ENCODE peak calls at places on chromosomes 12 and 14, in eight cellular contexts. One of them, this sample, is unnamed.

GRCh38 chr12:113880337-113880736 is 85.8 kb downstream of the RBM19 start:
- DNase-seq in astrocyte of the hippocampus: no peak
- DNase-seq in WTC11: no peak
- DNase-seq in heart left ventricle: no peak
- DNase-seq in NCI-H460: no peak
- DNase-seq in CD4-positive, alpha-beta T cell: no peak
- DNase-seq in amygdala: no peak
- DNase-seq in A549: no peak
- DNase-seq in this sample: no peak

GRCh38 chr12:27177716-27178115 is 66.4 kb upstream of the STK38L start:
- DNase-seq in WTC11: no peak
- DNase-seq in astrocyte of the hippocampus: peak; percentile 72
- DNase-seq in heart left ventricle: no peak
- DNase-seq in A549: peak; percentile 74
- DNase-seq in amygdala: no peak
- DNase-seq in CD4-positive, alpha-beta T cell: no peak
- DNase-seq in NCI-H460: peak; percentile 18
- DNase-seq in this sample: no peak

GRCh38 chr12:14514154-14514842 is 53.4 kb downstream of the PLBD1 start:
- DNase-seq in CD4-positive, alpha-beta T cell: no peak
- DNase-seq in WTC11: no peak
- DNase-seq in NCI-H460: peak; percentile 23
- DNase-seq in astrocyte of the hippocampus: peak; percentile 22
- DNase-seq in amygdala: no peak
- DNase-seq in A549: peak; percentile 23
- DNase-seq in heart left ventricle: peak; percentile 42
- DNase-seq in this sample: no peak

GRCh38 chr12:75978677-75979076 is 52.9 kb downstream of the PHLDA1 start:
- DNase-seq in heart left ventricle: no peak
- DNase-seq in amygdala: no peak
- DNase-seq in NCI-H460: no peak
- DNase-seq in CD4-positive, alpha-beta T cell: no peak
- DNase-seq in WTC11: no peak
- DNase-seq in astrocyte of the hippocampus: no peak
- DNase-seq in A549: no peak
- DNase-seq in this sample: no peak

GRCh38 chr12:121214855-121215745 is 5.2 kb downstream of the P2RX4 start:
- DNase-seq in CD4-positive, alpha-beta T cell: no peak
- DNase-seq in amygdala: no peak
- DNase-seq in NCI-H460: peak; percentile 39
- DNase-seq in WTC11: no peak
- DNase-seq in astrocyte of the hippocampus: peak; percentile 74
- DNase-seq in A549: peak; percentile 91
- DNase-seq in heart left ventricle: no peak
- DNase-seq in this sample: no peak

GRCh38 chr12:101740980-101741379 is 1.7 kb upstream of the SYCP3 start:
- DNase-seq in amygdala: no peak
- DNase-seq in NCI-H460: no peak
- DNase-seq in CD4-positive, alpha-beta T cell: no peak
- DNase-seq in WTC11: no peak
- DNase-seq in A549: no peak
- DNase-seq in heart left ventricle: no peak
- DNase-seq in astrocyte of the hippocampus: no peak
- DNase-seq in this sample: no peak

GRCh38 chr14:50741571-50741970 is 73.5 kb upstream of the SAV1 start:
- DNase-seq in amygdala: no peak
- DNase-seq in heart left ventricle: no peak
- DNase-seq in A549: peak; percentile 46
- DNase-seq in astrocyte of the hippocampus: peak; percentile 39
- DNase-seq in WTC11: no peak
- DNase-seq in CD4-positive, alpha-beta T cell: no peak
- DNase-seq in NCI-H460: peak; percentile 56
- DNase-seq in this sample: no peak

GRCh38 chr12:66584673-66585072 is 94.2 kb downstream of the GRIP1 start:
- DNase-seq in amygdala: no peak
- DNase-seq in A549: peak; percentile 5
- DNase-seq in NCI-H460: no peak
- DNase-seq in astrocyte of the hippocampus: no peak
- DNase-seq in WTC11: no peak
- DNase-seq in CD4-positive, alpha-beta T cell: no peak
- DNase-seq in heart left ventricle: no peak
- DNase-seq in this sample: no peak

GRCh38 chr12:120799417-120800045 is 73.9 kb downstream of the ACADS start:
- DNase-seq in A549: no peak
- DNase-seq in amygdala: no peak
- DNase-seq in astrocyte of the hippocampus: no peak
- DNase-seq in CD4-positive, alpha-beta T cell: no peak
- DNase-seq in WTC11: no peak
- DNase-seq in NCI-H460: no peak
- DNase-seq in heart left ventricle: no peak
- DNase-seq in this sample: no peak

GRCh38 chr12:97640826-97641225 is 178.2 kb downstream of the RMST start:
- DNase-seq in heart left ventricle: no peak
- DNase-seq in WTC11: no peak
- DNase-seq in amygdala: no peak
- DNase-seq in CD4-positive, alpha-beta T cell: no peak
- DNase-seq in astrocyte of the hippocampus: no peak
- DNase-seq in NCI-H460: no peak
- DNase-seq in A549: no peak
- DNase-seq in this sample: no peak

GRCh38 chr14:44339256-44339655 is 167.8 kb downstream of the FSCB start:
- DNase-seq in amygdala: no peak
- DNase-seq in A549: no peak
- DNase-seq in NCI-H460: no peak
- DNase-seq in CD4-positive, alpha-beta T cell: no peak
- DNase-seq in heart left ventricle: no peak
- DNase-seq in WTC11: no peak
- DNase-seq in astrocyte of the hippocampus: peak; percentile 7
- DNase-seq in this sample: no peak

GRCh38 chr14:105058521-105059034 is 6.7 kb downstream of the GPR132 start:
- DNase-seq in astrocyte of the hippocampus: no peak
- DNase-seq in A549: no peak
- DNase-seq in CD4-positive, alpha-beta T cell: no peak
- DNase-seq in WTC11: no peak
- DNase-seq in amygdala: no peak
- DNase-seq in NCI-H460: no peak
- DNase-seq in heart left ventricle: no peak
- DNase-seq in this sample: peak; percentile 67

GRCh38 chr12:19908825-19909224 is 459.5 kb upstream of the PDE3A start:
- DNase-seq in CD4-positive, alpha-beta T cell: no peak
- DNase-seq in NCI-H460: peak; percentile 92
- DNase-seq in astrocyte of the hippocampus: no peak
- DNase-seq in heart left ventricle: no peak
- DNase-seq in amygdala: no peak
- DNase-seq in A549: no peak
- DNase-seq in WTC11: no peak
- DNase-seq in this sample: no peak

GRCh38 chr14:89121961-89122675 is 294.9 kb downstream of the FOXN3 start:
- DNase-seq in amygdala: peak; percentile 9
- DNase-seq in A549: no peak
- DNase-seq in astrocyte of the hippocampus: peak; percentile 23
- DNase-seq in WTC11: peak; percentile 49
- DNase-seq in NCI-H460: no peak
- DNase-seq in CD4-positive, alpha-beta T cell: no peak
- DNase-seq in heart left ventricle: no peak
- DNase-seq in this sample: no peak

GRCh38 chr14:50381823-50382287 is 14.8 kb downstream of the CDKL1 start:
- DNase-seq in WTC11: no peak
- DNase-seq in astrocyte of the hippocampus: no peak
- DNase-seq in heart left ventricle: no peak
- DNase-seq in A549: no peak
- DNase-seq in CD4-positive, alpha-beta T cell: no peak
- DNase-seq in NCI-H460: no peak
- DNase-seq in amygdala: no peak
- DNase-seq in this sample: no peak

GRCh38 chr12:130664772-130665171 is 51.3 kb downstream of the RIMBP2 start:
- DNase-seq in heart left ventricle: no peak
- DNase-seq in A549: no peak
- DNase-seq in CD4-positive, alpha-beta T cell: no peak
- DNase-seq in astrocyte of the hippocampus: no peak
- DNase-seq in WTC11: no peak
- DNase-seq in amygdala: no peak
- DNase-seq in NCI-H460: no peak
- DNase-seq in this sample: peak; percentile 53

GRCh38 chr12:50924439-50925341 is 27.7 kb upstream of the HIGD1C start:
- DNase-seq in CD4-positive, alpha-beta T cell: no peak
- DNase-seq in heart left ventricle: peak; percentile 95
- DNase-seq in A549: peak; percentile 29
- DNase-seq in WTC11: no peak
- DNase-seq in NCI-H460: no peak
- DNase-seq in astrocyte of the hippocampus: peak; percentile 94
- DNase-seq in amygdala: peak; percentile 92
- DNase-seq in this sample: peak; percentile 80

GRCh38 chr12:107560194-107560905 is 125.2 kb upstream of the PWP1 start:
- DNase-seq in WTC11: peak; percentile 15
- DNase-seq in A549: peak; percentile 34
- DNase-seq in astrocyte of the hippocampus: no peak
- DNase-seq in heart left ventricle: no peak
- DNase-seq in CD4-positive, alpha-beta T cell: no peak
- DNase-seq in NCI-H460: no peak
- DNase-seq in amygdala: no peak
- DNase-seq in this sample: no peak

GRCh38 chr12:105201389-105201788 is 34.6 kb downstream of the APPL2 start:
- DNase-seq in A549: no peak
- DNase-seq in heart left ventricle: no peak
- DNase-seq in astrocyte of the hippocampus: no peak
- DNase-seq in WTC11: no peak
- DNase-seq in NCI-H460: no peak
- DNase-seq in CD4-positive, alpha-beta T cell: no peak
- DNase-seq in amygdala: peak; percentile 45
- DNase-seq in this sample: no peak